ENCODE peak calls at places on chromosomes 7 and 10, in four cellular contexts. One of them, this sample, is unnamed.

GRCh38 chr10:22618081-22618785 is 96.1 kb downstream of the PIP4K2A start:
- DNase-seq in colonic mucosa: no peak
- DNase-seq in transverse colon: no peak
- DNase-seq in neural crest cell: no peak
- DNase-seq in this sample: no peak

GRCh38 chr10:126972622-126973414 is 67.6 kb downstream of the DOCK1 start:
- DNase-seq in colonic mucosa: no peak
- DNase-seq in transverse colon: no peak
- DNase-seq in neural crest cell: no peak
- DNase-seq in this sample: no peak

GRCh38 chr7:106848851-106849442 is 16.1 kb upstream of the PIK3CG start:
- DNase-seq in colonic mucosa: no peak
- DNase-seq in transverse colon: no peak
- DNase-seq in neural crest cell: no peak
- DNase-seq in this sample: no peak

GRCh38 chr10:22712959-22713852 is 1.2 kb downstream of the PIP4K2A start:
- DNase-seq in colonic mucosa: peak
- DNase-seq in transverse colon: peak
- DNase-seq in neural crest cell: peak
- DNase-seq in this sample: no peak

GRCh38 chr10:103021150-103021896 is 103.2 kb downstream of the CNNM2 start:
- DNase-seq in colonic mucosa: no peak
- DNase-seq in transverse colon: no peak
- DNase-seq in neural crest cell: no peak
- DNase-seq in this sample: no peak

GRCh38 chr7:73439305-73439704 is 5.7 kb downstream of the FZD9 start:
- DNase-seq in colonic mucosa: no peak
- DNase-seq in transverse colon: no peak
- DNase-seq in neural crest cell: no peak
- DNase-seq in this sample: no peak

GRCh38 chr7:156634117-156634516 is 6.5 kb upstream of the RNF32 start:
- DNase-seq in colonic mucosa: no peak
- DNase-seq in transverse colon: no peak
- DNase-seq in neural crest cell: no peak
- DNase-seq in this sample: no peak

GRCh38 chr10:96387601-96388000 is 28.8 kb upstream of the OPALIN start:
- DNase-seq in colonic mucosa: no peak
- DNase-seq in transverse colon: no peak
- DNase-seq in neural crest cell: no peak
- DNase-seq in this sample: no peak

GRCh38 chr7:539731-540411 is 20.2 kb upstream of the PDGFA start:
- DNase-seq in colonic mucosa: peak
- DNase-seq in transverse colon: peak
- DNase-seq in neural crest cell: no peak
- DNase-seq in this sample: no peak

GRCh38 chr7:120110169-120110568 is 162.8 kb upstream of the KCND2 start:
- DNase-seq in colonic mucosa: no peak
- DNase-seq in transverse colon: no peak
- DNase-seq in neural crest cell: no peak
- DNase-seq in this sample: no peak

GRCh38 chr7:125279956-125280355 is 350.3 kb upstream of the POT1 start:
- DNase-seq in colonic mucosa: no peak
- DNase-seq in transverse colon: no peak
- DNase-seq in neural crest cell: no peak
- DNase-seq in this sample: no peak

GRCh38 chr7:105046414-105046813 is 32.4 kb downstream of the KMT2E start:
- DNase-seq in colonic mucosa: no peak
- DNase-seq in transverse colon: no peak
- DNase-seq in neural crest cell: no peak
- DNase-seq in this sample: no peak

GRCh38 chr10:90213346-90213745 is 512.0 kb downstream of the KIF20B start:
- DNase-seq in colonic mucosa: no peak
- DNase-seq in transverse colon: no peak
- DNase-seq in neural crest cell: no peak
- DNase-seq in this sample: no peak

GRCh38 chr7:44348300-44348699 is 22.9 kb upstream of the CAMK2B start:
- DNase-seq in colonic mucosa: no peak
- DNase-seq in transverse colon: no peak
- DNase-seq in neural crest cell: no peak
- DNase-seq in this sample: no peak

GRCh38 chr10:102935939-102936605 is 18.0 kb downstream of the CNNM2 start:
- DNase-seq in colonic mucosa: no peak
- DNase-seq in transverse colon: no peak
- DNase-seq in neural crest cell: no peak
- DNase-seq in this sample: no peak

GRCh38 chr7:497946-498655 is 21.5 kb downstream of the PDGFA start:
- DNase-seq in colonic mucosa: no peak
- DNase-seq in transverse colon: no peak
- DNase-seq in neural crest cell: no peak
- DNase-seq in this sample: no peak

GRCh38 chr7:50869108-50869716 is 86.5 kb upstream of the GRB10 start:
- DNase-seq in colonic mucosa: no peak
- DNase-seq in transverse colon: no peak
- DNase-seq in neural crest cell: no peak
- DNase-seq in this sample: no peak

GRCh38 chr10:88039496-88040200 is 176.2 kb downstream of the PTEN start:
- DNase-seq in colonic mucosa: no peak
- DNase-seq in transverse colon: no peak
- DNase-seq in neural crest cell: no peak
- DNase-seq in this sample: no peak

GRCh38 chr7:50418086-50418515 is 32.0 kb downstream of the FIGNL1 start:
- DNase-seq in colonic mucosa: peak
- DNase-seq in transverse colon: peak
- DNase-seq in neural crest cell: peak
- DNase-seq in this sample: peak

GRCh38 chr7:136950331-136950730 is 81.9 kb downstream of the CHRM2 start:
- DNase-seq in colonic mucosa: no peak
- DNase-seq in transverse colon: no peak
- DNase-seq in neural crest cell: no peak
- DNase-seq in this sample: no peak
- TF ChIP-seq CTCF in colonic mucosa: no peak
- TF ChIP-seq CTCF in transverse colon: no peak
- TF ChIP-seq CTCF in neural crest cell: no peak
- TF ChIP-seq CTCF in this sample: no peak

DNA sequence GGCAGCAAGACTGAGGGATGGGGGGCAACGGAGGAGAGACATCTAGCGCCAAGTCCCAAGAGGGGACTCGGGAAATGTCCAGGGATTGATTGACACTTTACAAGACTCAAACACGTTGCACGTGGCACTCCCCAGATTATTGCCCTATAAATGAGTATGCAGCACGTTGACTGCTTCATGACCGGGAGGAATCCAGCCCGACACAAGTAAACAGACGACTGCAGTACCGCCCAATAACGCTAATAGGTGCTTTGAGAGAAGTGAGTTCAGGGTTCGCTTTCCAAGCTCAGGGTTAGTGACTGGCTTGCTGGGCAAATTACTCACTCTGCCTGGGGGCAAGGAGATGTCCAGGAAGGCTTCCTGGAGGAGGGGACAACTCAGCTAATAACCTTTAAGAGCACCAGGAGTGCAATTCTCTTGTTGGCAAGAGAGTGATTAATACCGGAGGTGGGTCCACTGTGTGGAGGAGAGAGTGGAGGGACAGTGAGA is 73.3 kb upstream of the MYL10 start:
- DNase-seq in colonic mucosa: peak
- DNase-seq in transverse colon: peak
- DNase-seq in neural crest cell: no peak
- DNase-seq in this sample: no peak
- TF ChIP-seq CTCF in colonic mucosa: peak
- TF ChIP-seq CTCF in transverse colon: peak
- TF ChIP-seq CTCF in neural crest cell: peak
- TF ChIP-seq CTCF in this sample: no peak

DNA sequence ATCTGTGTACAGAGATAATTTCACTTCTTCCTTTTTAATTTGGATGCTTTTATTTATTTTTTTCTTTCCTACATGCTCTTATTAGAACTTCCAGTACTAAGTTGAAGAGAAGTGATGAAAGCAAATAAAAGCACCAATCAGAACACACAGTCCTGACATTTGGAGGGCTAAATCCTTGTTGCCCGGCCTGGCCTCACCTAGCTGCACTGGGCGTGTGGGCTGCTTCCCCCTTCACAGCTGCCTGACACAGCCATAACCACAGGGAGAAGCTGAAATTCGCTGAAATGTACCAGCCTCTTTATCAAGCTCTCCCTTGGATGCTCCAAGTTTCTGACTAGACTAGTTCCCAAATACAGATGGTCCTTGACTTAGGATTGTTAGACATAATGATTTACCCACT is 3.7 kb upstream of the MRC1 start:
- DNase-seq in colonic mucosa: no peak
- DNase-seq in transverse colon: no peak
- DNase-seq in neural crest cell: no peak
- DNase-seq in this sample: no peak
- TF ChIP-seq CTCF in colonic mucosa: no peak
- TF ChIP-seq CTCF in transverse colon: no peak
- TF ChIP-seq CTCF in neural crest cell: no peak
- TF ChIP-seq CTCF in this sample: no peak

GRCh38 chr10:61586829-61587228 is 75.9 kb upstream of the CABCOCO1 start:
- DNase-seq in colonic mucosa: no peak
- DNase-seq in transverse colon: no peak
- DNase-seq in neural crest cell: no peak
- DNase-seq in this sample: no peak

GRCh38 chr10:61588770-61589211 is 73.9 kb upstream of the CABCOCO1 start:
- DNase-seq in colonic mucosa: no peak
- DNase-seq in transverse colon: no peak
- DNase-seq in neural crest cell: no peak
- DNase-seq in this sample: no peak

GRCh38 chr10:61594430-61594829 is 68.3 kb upstream of the CABCOCO1 start:
- DNase-seq in colonic mucosa: no peak
- DNase-seq in transverse colon: no peak
- DNase-seq in neural crest cell: no peak
- DNase-seq in this sample: no peak

GRCh38 chr10:61589547-61590243 is 73.0 kb upstream of the CABCOCO1 start:
- DNase-seq in colonic mucosa: no peak
- DNase-seq in transverse colon: no peak
- DNase-seq in neural crest cell: no peak
- DNase-seq in this sample: no peak

DNA sequence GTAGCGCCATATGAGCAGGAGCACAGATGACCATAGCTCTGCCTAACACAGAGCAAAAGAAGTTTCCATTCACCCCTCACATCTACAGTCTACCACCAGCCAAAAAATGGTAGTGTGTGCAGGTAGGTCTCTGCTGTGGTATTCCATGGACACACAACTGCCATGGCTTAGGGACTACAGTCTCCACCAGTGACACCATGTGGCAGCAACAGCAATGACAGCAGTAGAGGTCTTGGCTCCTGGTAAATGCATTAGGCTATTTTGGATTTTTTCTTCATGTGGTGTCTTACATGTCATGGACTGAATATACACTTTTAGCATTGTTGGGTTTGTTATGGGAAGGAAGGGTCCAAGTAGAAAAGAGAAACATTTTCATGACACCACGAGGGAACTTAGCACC is 70.1 kb upstream of the CABCOCO1 start:
- DNase-seq in colonic mucosa: no peak
- DNase-seq in transverse colon: no peak
- DNase-seq in neural crest cell: no peak
- DNase-seq in this sample: no peak
- TF ChIP-seq CTCF in colonic mucosa: no peak
- TF ChIP-seq CTCF in transverse colon: no peak
- TF ChIP-seq CTCF in neural crest cell: peak
- TF ChIP-seq CTCF in this sample: peak

DNA sequence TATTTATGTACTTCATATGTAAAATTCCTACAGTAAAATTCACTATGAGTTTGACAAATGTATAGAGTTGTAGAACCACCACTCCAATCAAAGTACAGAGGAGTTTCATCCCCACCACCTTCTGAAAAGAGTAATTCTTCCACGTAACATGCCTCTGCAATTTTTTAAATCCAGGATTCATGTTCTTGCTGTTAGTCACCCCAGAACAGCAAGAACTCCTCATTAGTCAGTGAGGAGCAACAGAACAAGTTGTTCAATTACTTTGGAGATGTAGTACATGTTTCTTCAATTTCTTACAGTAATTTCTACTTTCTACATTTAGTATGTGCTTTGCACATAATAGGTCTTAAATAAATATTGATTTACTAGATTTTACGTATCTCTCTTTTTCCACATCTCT is 248.1 kb downstream of the ABCA13 start:
- DNase-seq in colonic mucosa: no peak
- DNase-seq in transverse colon: no peak
- DNase-seq in neural crest cell: no peak
- DNase-seq in this sample: no peak
- TF ChIP-seq CTCF in colonic mucosa: no peak
- TF ChIP-seq CTCF in transverse colon: no peak
- TF ChIP-seq CTCF in neural crest cell: no peak
- TF ChIP-seq CTCF in this sample: no peak

GRCh38 chr10:79068203-79068561 is 584 bp upstream of the ZMIZ1 start:
- DNase-seq in colonic mucosa: peak
- DNase-seq in transverse colon: no peak
- DNase-seq in neural crest cell: no peak
- DNase-seq in this sample: no peak
- TF ChIP-seq CTCF in colonic mucosa: no peak
- TF ChIP-seq CTCF in transverse colon: no peak
- TF ChIP-seq CTCF in neural crest cell: no peak
- TF ChIP-seq CTCF in this sample: no peak

DNA sequence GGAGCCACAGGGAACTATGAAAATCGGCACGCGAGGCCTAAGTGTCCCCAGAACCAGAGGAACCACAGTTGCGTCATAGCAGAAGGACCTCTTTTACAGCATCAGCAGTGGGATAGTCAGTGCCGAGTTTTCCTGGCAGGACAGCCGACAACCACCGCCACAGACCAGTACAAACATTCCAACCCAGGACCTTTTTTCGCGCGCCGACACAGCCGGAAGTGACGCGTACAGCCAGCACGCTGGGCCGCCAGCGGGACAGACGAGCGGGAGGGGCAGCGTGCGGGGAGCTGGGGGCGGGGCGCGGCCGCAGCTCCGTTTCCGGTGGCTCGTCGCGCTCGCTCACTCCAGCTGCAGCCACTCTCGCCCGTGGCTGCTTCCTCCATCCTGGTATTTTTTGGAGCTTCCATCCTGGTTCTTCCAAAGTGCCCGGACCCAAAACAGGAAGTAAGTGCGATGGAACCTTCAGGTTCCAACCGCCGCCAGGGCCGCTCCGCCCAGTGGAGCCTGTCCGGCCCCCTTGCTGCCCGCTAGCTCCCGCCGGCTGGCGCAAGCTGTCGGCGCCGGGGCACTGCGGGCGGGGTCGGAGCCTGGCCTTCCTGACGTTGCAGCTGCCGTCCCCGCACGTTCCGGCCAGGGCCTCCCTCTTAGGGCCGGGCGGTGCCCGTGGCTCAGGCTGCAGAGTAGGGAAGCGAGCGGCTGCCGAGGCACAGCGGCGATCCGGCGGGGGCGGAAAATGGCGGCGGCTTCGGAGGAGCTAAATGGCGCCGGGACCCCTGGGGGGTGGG is at the start of gene DMTF1:
- DNase-seq in colonic mucosa: peak
- DNase-seq in transverse colon: peak
- DNase-seq in neural crest cell: peak
- DNase-seq in this sample: peak
- TF ChIP-seq CTCF in colonic mucosa: no peak
- TF ChIP-seq CTCF in transverse colon: no peak
- TF ChIP-seq CTCF in neural crest cell: no peak
- TF ChIP-seq CTCF in this sample: no peak

GRCh38 chr7:154931906-154932305 is 71.0 kb downstream of the PAXIP1 start:
- DNase-seq in colonic mucosa: no peak
- DNase-seq in transverse colon: no peak
- DNase-seq in neural crest cell: no peak
- DNase-seq in this sample: no peak
- TF ChIP-seq CTCF in colonic mucosa: no peak
- TF ChIP-seq CTCF in transverse colon: no peak
- TF ChIP-seq CTCF in neural crest cell: no peak
- TF ChIP-seq CTCF in this sample: no peak

GRCh38 chr10:118342638-118343020 is 505 bp upstream of the FAM204A start:
- DNase-seq in colonic mucosa: no peak
- DNase-seq in transverse colon: no peak
- DNase-seq in neural crest cell: no peak
- DNase-seq in this sample: no peak
- TF ChIP-seq CTCF in colonic mucosa: no peak
- TF ChIP-seq CTCF in transverse colon: no peak
- TF ChIP-seq CTCF in neural crest cell: no peak
- TF ChIP-seq CTCF in this sample: peak